ENCODE peak calls at places on chromosomes 7 and 10, in ten cellular contexts. One of them, this sample, is unnamed.

GRCh38 chr7:139855498-139856270 is 26.6 kb downstream of the TBXAS1 start:
- DNase-seq in mammary epithelial cell: no peak
- DNase-seq in body of pancreas: no peak
- DNase-seq in psoas muscle: no peak
- DNase-seq in fibroblast of the aortic adventitia: no peak
- DNase-seq in breast epithelium: no peak
- DNase-seq in transverse colon: peak
- DNase-seq in upper lobe of right lung: no peak
- DNase-seq in CD8-positive, alpha-beta T cell: peak
- DNase-seq in upper lobe of left lung: peak
- DNase-seq in this sample: peak

GRCh38 chr7:101586078-101586941 is 42.8 kb downstream of the MYL10 start:
- DNase-seq in CD8-positive, alpha-beta T cell: peak
- DNase-seq in upper lobe of right lung: no peak
- DNase-seq in upper lobe of left lung: no peak
- DNase-seq in body of pancreas: no peak
- DNase-seq in mammary epithelial cell: no peak
- DNase-seq in transverse colon: peak
- DNase-seq in psoas muscle: no peak
- DNase-seq in fibroblast of the aortic adventitia: no peak
- DNase-seq in breast epithelium: no peak
- DNase-seq in this sample: no peak

GRCh38 chr10:33777223-33777622 is 442.8 kb upstream of the NRP1 start:
- DNase-seq in CD8-positive, alpha-beta T cell: no peak
- DNase-seq in mammary epithelial cell: no peak
- DNase-seq in upper lobe of right lung: no peak
- DNase-seq in upper lobe of left lung: no peak
- DNase-seq in fibroblast of the aortic adventitia: no peak
- DNase-seq in breast epithelium: no peak
- DNase-seq in body of pancreas: no peak
- DNase-seq in transverse colon: no peak
- DNase-seq in psoas muscle: no peak
- DNase-seq in this sample: no peak

GRCh38 chr7:133253522-133253882 is 624 bp downstream of the EXOC4 start:
- DNase-seq in breast epithelium: no peak
- DNase-seq in upper lobe of left lung: no peak
- DNase-seq in CD8-positive, alpha-beta T cell: no peak
- DNase-seq in transverse colon: peak
- DNase-seq in psoas muscle: no peak
- DNase-seq in upper lobe of right lung: no peak
- DNase-seq in body of pancreas: peak
- DNase-seq in fibroblast of the aortic adventitia: peak
- DNase-seq in mammary epithelial cell: peak
- DNase-seq in this sample: no peak

GRCh38 chr10:103517234-103518085 is 24.0 kb downstream of the NEURL1 start:
- DNase-seq in breast epithelium: peak
- DNase-seq in body of pancreas: no peak
- DNase-seq in psoas muscle: no peak
- DNase-seq in transverse colon: no peak
- DNase-seq in upper lobe of right lung: peak
- DNase-seq in upper lobe of left lung: no peak
- DNase-seq in CD8-positive, alpha-beta T cell: no peak
- DNase-seq in fibroblast of the aortic adventitia: no peak
- DNase-seq in mammary epithelial cell: no peak
- DNase-seq in this sample: no peak

GRCh38 chr10:101563007-101563406 is 25.1 kb downstream of the POLL start:
- DNase-seq in fibroblast of the aortic adventitia: no peak
- DNase-seq in CD8-positive, alpha-beta T cell: no peak
- DNase-seq in upper lobe of left lung: no peak
- DNase-seq in mammary epithelial cell: no peak
- DNase-seq in upper lobe of right lung: no peak
- DNase-seq in body of pancreas: no peak
- DNase-seq in transverse colon: no peak
- DNase-seq in psoas muscle: peak
- DNase-seq in breast epithelium: peak
- DNase-seq in this sample: no peak

GRCh38 chr7:158623241-158623640 is 35.6 kb upstream of the PTPRN2 start:
- DNase-seq in CD8-positive, alpha-beta T cell: no peak
- DNase-seq in upper lobe of right lung: no peak
- DNase-seq in psoas muscle: no peak
- DNase-seq in mammary epithelial cell: no peak
- DNase-seq in upper lobe of left lung: no peak
- DNase-seq in body of pancreas: no peak
- DNase-seq in breast epithelium: no peak
- DNase-seq in fibroblast of the aortic adventitia: no peak
- DNase-seq in transverse colon: no peak
- DNase-seq in this sample: no peak

GRCh38 chr7:29987821-29988317 is 1.7 kb downstream of the SCRN1 start:
- DNase-seq in mammary epithelial cell: peak
- DNase-seq in psoas muscle: no peak
- DNase-seq in transverse colon: no peak
- DNase-seq in fibroblast of the aortic adventitia: peak
- DNase-seq in breast epithelium: no peak
- DNase-seq in upper lobe of right lung: no peak
- DNase-seq in body of pancreas: peak
- DNase-seq in CD8-positive, alpha-beta T cell: no peak
- DNase-seq in upper lobe of left lung: no peak
- DNase-seq in this sample: peak

GRCh38 chr10:3892440-3893101 is 107.6 kb upstream of the KLF6 start:
- DNase-seq in CD8-positive, alpha-beta T cell: peak
- DNase-seq in mammary epithelial cell: peak
- DNase-seq in breast epithelium: no peak
- DNase-seq in body of pancreas: no peak
- DNase-seq in upper lobe of left lung: no peak
- DNase-seq in psoas muscle: no peak
- DNase-seq in transverse colon: no peak
- DNase-seq in upper lobe of right lung: no peak
- DNase-seq in fibroblast of the aortic adventitia: peak
- DNase-seq in this sample: peak

GRCh38 chr10:80530251-80530650 is 7.5 kb upstream of the SH2D4B start:
- DNase-seq in fibroblast of the aortic adventitia: peak
- DNase-seq in body of pancreas: peak
- DNase-seq in CD8-positive, alpha-beta T cell: no peak
- DNase-seq in breast epithelium: no peak
- DNase-seq in transverse colon: peak
- DNase-seq in upper lobe of left lung: peak
- DNase-seq in upper lobe of right lung: no peak
- DNase-seq in psoas muscle: peak
- DNase-seq in mammary epithelial cell: no peak
- DNase-seq in this sample: peak

GRCh38 chr10:122957474-122957873 is 3.4 kb upstream of the C10orf88 start:
- DNase-seq in mammary epithelial cell: peak
- DNase-seq in upper lobe of left lung: no peak
- DNase-seq in fibroblast of the aortic adventitia: no peak
- DNase-seq in upper lobe of right lung: no peak
- DNase-seq in breast epithelium: no peak
- DNase-seq in CD8-positive, alpha-beta T cell: no peak
- DNase-seq in transverse colon: no peak
- DNase-seq in body of pancreas: no peak
- DNase-seq in psoas muscle: no peak
- DNase-seq in this sample: peak

GRCh38 chr10:122966879-122967278 is 12.9 kb upstream of the C10orf88 start:
- DNase-seq in upper lobe of right lung: no peak
- DNase-seq in transverse colon: no peak
- DNase-seq in body of pancreas: no peak
- DNase-seq in upper lobe of left lung: no peak
- DNase-seq in psoas muscle: no peak
- DNase-seq in breast epithelium: no peak
- DNase-seq in mammary epithelial cell: no peak
- DNase-seq in fibroblast of the aortic adventitia: no peak
- DNase-seq in CD8-positive, alpha-beta T cell: no peak
- DNase-seq in this sample: no peak

GRCh38 chr10:122962405-122962804 is 8.4 kb upstream of the C10orf88 start:
- DNase-seq in fibroblast of the aortic adventitia: no peak
- DNase-seq in breast epithelium: no peak
- DNase-seq in upper lobe of right lung: no peak
- DNase-seq in upper lobe of left lung: no peak
- DNase-seq in CD8-positive, alpha-beta T cell: no peak
- DNase-seq in transverse colon: no peak
- DNase-seq in body of pancreas: no peak
- DNase-seq in mammary epithelial cell: no peak
- DNase-seq in psoas muscle: no peak
- DNase-seq in this sample: no peak
- H3K4me3 ChIP-seq in fibroblast of the aortic adventitia: no peak
- H3K4me3 ChIP-seq in breast epithelium: no peak
- H3K4me3 ChIP-seq in upper lobe of right lung: no peak
- H3K4me3 ChIP-seq in upper lobe of left lung: no peak
- H3K4me3 ChIP-seq in CD8-positive, alpha-beta T cell: no peak
- H3K4me3 ChIP-seq in transverse colon: no peak
- H3K4me3 ChIP-seq in body of pancreas: no peak
- H3K4me3 ChIP-seq in mammary epithelial cell: no peak
- H3K4me3 ChIP-seq in psoas muscle: no peak
- H3K4me3 ChIP-seq in this sample: no peak

DNA sequence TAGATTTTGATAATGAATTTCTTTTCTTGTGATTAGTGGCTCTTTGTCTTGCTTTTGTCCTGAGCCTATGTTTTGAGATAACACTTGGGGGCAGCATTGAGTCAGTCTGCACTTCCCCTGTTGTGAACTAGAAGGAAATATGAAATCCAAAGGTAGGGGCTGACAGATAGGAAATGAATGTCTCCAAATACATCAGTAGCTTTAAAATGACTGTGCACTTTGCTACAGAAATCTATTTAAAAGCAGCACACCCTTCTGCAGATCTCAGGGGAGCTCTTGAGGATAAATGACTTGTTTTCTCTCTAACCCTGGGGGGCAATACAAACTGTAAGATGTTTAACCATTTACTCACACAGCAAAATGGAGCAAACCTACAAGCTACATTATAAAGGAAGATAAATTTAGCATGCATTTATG is 176.0 kb upstream of the MYO3A start:
- DNase-seq in transverse colon: no peak
- DNase-seq in body of pancreas: peak
- DNase-seq in fibroblast of the aortic adventitia: peak
- DNase-seq in mammary epithelial cell: no peak
- DNase-seq in psoas muscle: no peak
- DNase-seq in CD8-positive, alpha-beta T cell: no peak
- DNase-seq in breast epithelium: no peak
- DNase-seq in upper lobe of left lung: no peak
- DNase-seq in upper lobe of right lung: no peak
- DNase-seq in this sample: peak
- TF ChIP-seq CTCF in transverse colon: no peak
- TF ChIP-seq CTCF in body of pancreas: peak
- TF ChIP-seq CTCF in fibroblast of the aortic adventitia: peak
- TF ChIP-seq CTCF in mammary epithelial cell: no peak
- TF ChIP-seq CTCF in psoas muscle: peak
- TF ChIP-seq CTCF in CD8-positive, alpha-beta T cell: no peak
- TF ChIP-seq CTCF in breast epithelium: no peak
- TF ChIP-seq CTCF in upper lobe of left lung: no peak
- TF ChIP-seq CTCF in upper lobe of right lung: peak
- TF ChIP-seq CTCF in this sample: peak

GRCh38 chr7:1825877-1826741 is 156.0 kb downstream of the ELFN1 start:
- DNase-seq in fibroblast of the aortic adventitia: no peak
- DNase-seq in upper lobe of left lung: peak
- DNase-seq in mammary epithelial cell: no peak
- DNase-seq in transverse colon: no peak
- DNase-seq in CD8-positive, alpha-beta T cell: no peak
- DNase-seq in psoas muscle: peak
- DNase-seq in body of pancreas: no peak
- DNase-seq in breast epithelium: peak
- DNase-seq in upper lobe of right lung: peak
- DNase-seq in this sample: no peak

GRCh38 chr7:1818581-1819200 is 148.6 kb downstream of the ELFN1 start:
- DNase-seq in CD8-positive, alpha-beta T cell: peak
- DNase-seq in psoas muscle: peak
- DNase-seq in upper lobe of left lung: no peak
- DNase-seq in body of pancreas: no peak
- DNase-seq in mammary epithelial cell: no peak
- DNase-seq in breast epithelium: no peak
- DNase-seq in transverse colon: no peak
- DNase-seq in upper lobe of right lung: peak
- DNase-seq in fibroblast of the aortic adventitia: no peak
- DNase-seq in this sample: no peak

GRCh38 chr7:1819258-1819841 is 149.3 kb downstream of the ELFN1 start:
- DNase-seq in upper lobe of left lung: no peak
- DNase-seq in upper lobe of right lung: peak
- DNase-seq in CD8-positive, alpha-beta T cell: peak
- DNase-seq in psoas muscle: peak
- DNase-seq in breast epithelium: no peak
- DNase-seq in transverse colon: no peak
- DNase-seq in mammary epithelial cell: no peak
- DNase-seq in body of pancreas: peak
- DNase-seq in fibroblast of the aortic adventitia: no peak
- DNase-seq in this sample: no peak

GRCh38 chr7:1829111-1829510 is 159.0 kb downstream of the ELFN1 start:
- DNase-seq in upper lobe of right lung: peak
- DNase-seq in mammary epithelial cell: no peak
- DNase-seq in psoas muscle: peak
- DNase-seq in body of pancreas: peak
- DNase-seq in transverse colon: no peak
- DNase-seq in upper lobe of left lung: peak
- DNase-seq in fibroblast of the aortic adventitia: no peak
- DNase-seq in breast epithelium: no peak
- DNase-seq in CD8-positive, alpha-beta T cell: no peak
- DNase-seq in this sample: no peak

GRCh38 chr7:1823376-1824150 is 153.5 kb downstream of the ELFN1 start:
- DNase-seq in transverse colon: no peak
- DNase-seq in upper lobe of left lung: no peak
- DNase-seq in upper lobe of right lung: peak
- DNase-seq in fibroblast of the aortic adventitia: no peak
- DNase-seq in mammary epithelial cell: no peak
- DNase-seq in psoas muscle: no peak
- DNase-seq in body of pancreas: no peak
- DNase-seq in CD8-positive, alpha-beta T cell: no peak
- DNase-seq in breast epithelium: peak
- DNase-seq in this sample: no peak
- H3K4me3 ChIP-seq in transverse colon: no peak
- H3K4me3 ChIP-seq in upper lobe of left lung: no peak
- H3K4me3 ChIP-seq in upper lobe of right lung: no peak
- H3K4me3 ChIP-seq in fibroblast of the aortic adventitia: no peak
- H3K4me3 ChIP-seq in mammary epithelial cell: no peak
- H3K4me3 ChIP-seq in psoas muscle: no peak
- H3K4me3 ChIP-seq in body of pancreas: no peak
- H3K4me3 ChIP-seq in CD8-positive, alpha-beta T cell: no peak
- H3K4me3 ChIP-seq in breast epithelium: no peak
- H3K4me3 ChIP-seq in this sample: no peak

DNA sequence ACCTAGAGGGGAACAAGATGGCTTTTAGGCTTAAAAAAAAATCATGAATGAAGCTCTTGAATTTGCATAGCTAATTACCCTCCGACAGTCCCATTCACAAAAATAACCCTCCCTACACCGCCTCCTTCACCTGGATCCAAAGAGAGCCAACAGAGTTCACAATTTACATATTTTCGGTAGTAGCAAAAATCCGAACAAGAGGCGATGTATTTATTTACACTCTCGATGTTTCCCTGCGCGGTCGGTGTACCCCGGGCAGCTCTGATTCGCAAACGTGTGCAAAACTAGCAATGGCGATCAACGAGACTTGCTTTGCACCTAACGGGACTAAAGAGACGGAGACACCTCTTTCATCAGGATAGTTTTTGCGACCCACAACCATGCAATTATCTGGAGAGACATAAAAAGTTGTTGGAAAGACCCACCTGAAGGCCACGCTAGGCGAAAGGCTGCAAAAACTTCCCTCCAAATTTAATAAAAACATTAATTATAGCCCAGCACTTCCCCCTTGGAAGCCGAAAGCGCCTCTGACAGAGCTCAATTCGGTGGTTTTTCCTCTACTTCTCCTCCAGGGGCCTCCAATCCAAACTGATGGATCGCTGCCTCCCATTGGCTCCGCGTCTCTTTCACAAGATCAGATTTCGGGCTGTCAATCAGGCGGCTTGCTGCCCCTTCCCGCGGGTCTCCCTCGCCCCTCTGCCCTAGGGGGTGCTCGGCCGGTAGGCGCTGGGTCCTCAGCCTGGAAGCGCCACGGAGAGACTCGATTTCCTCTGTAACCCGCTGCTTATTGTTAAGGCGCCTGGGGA is at the start of gene ETV1:
- DNase-seq in breast epithelium: no peak
- DNase-seq in upper lobe of left lung: peak
- DNase-seq in CD8-positive, alpha-beta T cell: no peak
- DNase-seq in mammary epithelial cell: peak
- DNase-seq in fibroblast of the aortic adventitia: peak
- DNase-seq in transverse colon: peak
- DNase-seq in psoas muscle: peak
- DNase-seq in body of pancreas: peak
- DNase-seq in upper lobe of right lung: peak
- DNase-seq in this sample: peak
- TF ChIP-seq CTCF in breast epithelium: no peak
- TF ChIP-seq CTCF in upper lobe of left lung: no peak
- TF ChIP-seq CTCF in CD8-positive, alpha-beta T cell: no peak
- TF ChIP-seq CTCF in mammary epithelial cell: no peak
- TF ChIP-seq CTCF in fibroblast of the aortic adventitia: peak
- TF ChIP-seq CTCF in transverse colon: peak
- TF ChIP-seq CTCF in psoas muscle: peak
- TF ChIP-seq CTCF in body of pancreas: no peak
- TF ChIP-seq CTCF in upper lobe of right lung: peak
- TF ChIP-seq CTCF in this sample: peak